ENCODE peak calls at places on chromosomes 6 and 20, in nine cellular contexts. W, V, I, R, Z, B, P, T and J are unnamed samples.

GRCh38 chr6:105179244-105180065 is at the start of gene POPDC3:
- DNase-seq in W (no peak), V (peak; percentile 56), I (peak; percentile 31), R (peak; percentile 72), Z (peak; percentile 82), B (no peak), P (no peak), T (peak; percentile 67), J (peak; percentile 38)

GRCh38 chr20:62238569-62239277 is 402 bp downstream of the OSBPL2 start:
- DNase-seq in W (no peak), V (peak; percentile 7), I (no peak), R (peak; percentile 57), Z (no peak), B (no peak), P (no peak), T (no peak), J (no peak)

GRCh38 chr6:156793224-156793623 is 16.0 kb downstream of the ARID1B start:
- DNase-seq in W (no peak), V (no peak), I (no peak), R (no peak), Z (no peak), B (no peak), P (no peak), T (no peak), J (no peak)

GRCh38 chr20:22577515-22578220 is 6.7 kb downstream of the FOXA2 start:
- DNase-seq in W (no peak), V (no peak), I (no peak), R (peak; percentile 39), Z (peak; percentile 68), B (no peak), P (no peak), T (no peak), J (no peak)

GRCh38 chr6:129683606-129684322 is 26.2 kb downstream of the ARHGAP18 start:
- DNase-seq in W (peak; percentile 43), V (peak; percentile 100), I (peak; percentile 98), R (peak; percentile 63), Z (peak; percentile 34), B (peak; percentile 21), P (peak; percentile 88), T (peak; percentile 88), J (peak; percentile 99)

GRCh38 chr20:48098099-48098498 is 312.8 kb upstream of the SULF2 start:
- DNase-seq in W (no peak), V (no peak), I (no peak), R (peak; percentile 27), Z (no peak), B (no peak), P (no peak), T (no peak), J (no peak)

GRCh38 chr6:29924287-29924686 is 18.0 kb upstream of the HLA-A start:
- DNase-seq in W (no peak), V (no peak), I (no peak), R (no peak), Z (no peak), B (no peak), P (no peak), T (no peak), J (no peak)

GRCh38 chr20:64053841-64054661 is 4.6 kb upstream of the SOX18 start:
- DNase-seq in W (no peak), V (no peak), I (no peak), R (peak; percentile 68), Z (peak; percentile 86), B (no peak), P (no peak), T (peak; percentile 70), J (peak; percentile 23)

GRCh38 chr6:15715851-15716250 is 53.0 kb upstream of the DTNBP1 start:
- DNase-seq in W (no peak), V (no peak), I (no peak), R (no peak), Z (no peak), B (no peak), P (no peak), T (no peak), J (no peak)

GRCh38 chr6:46078294-46078693 is 51.5 kb upstream of the ENPP4 start:
- DNase-seq in W (peak; percentile 3), V (no peak), I (no peak), R (no peak), Z (no peak), B (no peak), P (no peak), T (no peak), J (no peak)

GRCh38 chr20:38132910-38133501 is 32.1 kb downstream of the TGM2 start:
- DNase-seq in W (no peak), V (no peak), I (no peak), R (no peak), Z (no peak), B (no peak), P (no peak), T (no peak), J (no peak)

GRCh38 chr6:80173411-80173810 is 66.9 kb downstream of the BCKDHB start:
- DNase-seq in W (no peak), V (no peak), I (no peak), R (no peak), Z (no peak), B (no peak), P (no peak), T (no peak), J (no peak)

GRCh38 chr6:169174516-169175359 is 78.9 kb downstream of the THBS2 start:
- DNase-seq in W (no peak), V (no peak), I (no peak), R (no peak), Z (no peak), B (no peak), P (no peak), T (no peak), J (no peak)

GRCh38 chr6:166742981-166743380 is 115.9 kb upstream of the RPS6KA2 start:
- DNase-seq in W (no peak), V (no peak), I (no peak), R (no peak), Z (no peak), B (no peak), P (no peak), T (no peak), J (no peak)

GRCh38 chr20:4167261-4168004 is 152.1 kb upstream of the RNF24 start:
- DNase-seq in W (no peak), V (no peak), I (no peak), R (peak; percentile 74), Z (peak; percentile 47), B (no peak), P (no peak), T (no peak), J (peak; percentile 11)

GRCh38 chr6:169886631-169887227 is 135.3 kb downstream of the ERMARD start:
- DNase-seq in W (no peak), V (no peak), I (no peak), R (no peak), Z (no peak), B (no peak), P (no peak), T (no peak), J (no peak)

GRCh38 chr6:32845381-32845884 is 1.6 kb upstream of the PSMB8 start:
- DNase-seq in W (no peak), V (no peak), I (no peak), R (no peak), Z (no peak), B (no peak), P (no peak), T (peak; percentile 47), J (no peak)

GRCh38 chr6:128314190-128314589 is 206.2 kb downstream of the PTPRK start:
- DNase-seq in W (no peak), V (no peak), I (no peak), R (no peak), Z (no peak), B (no peak), P (no peak), T (no peak), J (no peak)

GRCh38 chr6:18359237-18359885 is 27.8 kb upstream of the RNF144B start:
- DNase-seq in W (no peak), V (no peak), I (no peak), R (no peak), Z (no peak), B (no peak), P (no peak), T (no peak), J (no peak)

GRCh38 chr6:131293472-131293911 is 158.2 kb downstream of the AKAP7 start:
- DNase-seq in W (no peak), V (no peak), I (no peak), R (no peak), Z (no peak), B (no peak), P (no peak), T (no peak), J (no peak)

GRCh38 chr20:58514321-58515239 is 619 bp downstream of the APCDD1L start:
- DNase-seq in W (no peak), V (peak; percentile 40), I (no peak), R (peak; percentile 68), Z (peak; percentile 46), B (no peak), P (no peak), T (no peak), J (peak; percentile 23)

GRCh38 chr6:90000864-90001731 is 106.8 kb downstream of the GJA10 start:
- DNase-seq in W (peak; percentile 43), V (peak; percentile 24), I (no peak), R (no peak), Z (no peak), B (no peak), P (no peak), T (no peak), J (no peak)

GRCh38 chr6:158014505-158015187 is 33.0 kb downstream of the SYNJ2 start:
- DNase-seq in W (no peak), V (peak; percentile 51), I (no peak), R (no peak), Z (no peak), B (no peak), P (no peak), T (no peak), J (no peak)

GRCh38 chr20:63700199-63701050 is 4.0 kb downstream of the TNFRSF6B start:
- DNase-seq in W (no peak), V (no peak), I (no peak), R (no peak), Z (peak; percentile 4), B (no peak), P (no peak), T (no peak), J (no peak)

GRCh38 chr6:120083186-120083585 is 733.6 kb upstream of the MAN1A1 start:
- DNase-seq in W (no peak), V (no peak), I (no peak), R (no peak), Z (no peak), B (no peak), P (no peak), T (peak; percentile 40), J (no peak)

GRCh38 chr6:87436435-87436834 is 28.7 kb downstream of the CFAP206 start:
- DNase-seq in W (peak; percentile 28), V (peak; percentile 69), I (peak; percentile 72), R (peak; percentile 94), Z (peak; percentile 85), B (peak; percentile 11), P (peak; percentile 25), T (peak; percentile 84), J (peak; percentile 72)

GRCh38 chr6:13763740-13764381 is 50.5 kb downstream of the MCUR1 start:
- DNase-seq in W (no peak), V (no peak), I (no peak), R (no peak), Z (no peak), B (no peak), P (peak; percentile 49), T (no peak), J (no peak)

GRCh38 chr6:35016417-35017221 is 124.5 kb downstream of the TCP11 start:
- DNase-seq in W (no peak), V (peak; percentile 85), I (no peak), R (peak; percentile 87), Z (no peak), B (no peak), P (no peak), T (peak; percentile 26), J (peak; percentile 75)

GRCh38 chr6:147852772-147853171 is 344.3 kb downstream of the SAMD5 start:
- DNase-seq in W (no peak), V (peak; percentile 35), I (no peak), R (no peak), Z (no peak), B (no peak), P (no peak), T (no peak), J (no peak)